ENCODE peak calls at places on chromosomes 11 and 22, in six cellular contexts. One of them, this sample, is unnamed.

GRCh38 chr11:118051611-118052461 is 25.0 kb upstream of the TMPRSS4 start:
- DNase-seq in mesendoderm: no peak
- DNase-seq in globus pallidus: no peak
- DNase-seq in NCI-H2081: no peak
- DNase-seq in iPS-NIHi11: no peak
- DNase-seq in LNCaP clone FGC: no peak
- DNase-seq in this sample: no peak

GRCh38 chr11:60785806-60786361 is 751 bp downstream of the MS4A10 start:
- DNase-seq in mesendoderm: no peak
- DNase-seq in globus pallidus: no peak
- DNase-seq in NCI-H2081: no peak
- DNase-seq in iPS-NIHi11: no peak
- DNase-seq in LNCaP clone FGC: no peak
- DNase-seq in this sample: no peak

GRCh38 chr22:39739338-39740027 is 154.1 kb downstream of the ENTHD1 start:
- DNase-seq in mesendoderm: no peak
- DNase-seq in globus pallidus: no peak
- DNase-seq in NCI-H2081: no peak
- DNase-seq in iPS-NIHi11: no peak
- DNase-seq in LNCaP clone FGC: no peak
- DNase-seq in this sample: no peak

GRCh38 chr11:26331911-26332571 is at the start of gene ANO3:
- DNase-seq in mesendoderm: peak; percentile 97
- DNase-seq in globus pallidus: peak; percentile 33
- DNase-seq in NCI-H2081: peak; percentile 76
- DNase-seq in iPS-NIHi11: peak; percentile 94
- DNase-seq in LNCaP clone FGC: peak; percentile 70
- DNase-seq in this sample: peak; percentile 15

GRCh38 chr22:19823191-19823590 is 31.5 kb downstream of the GNB1L start:
- DNase-seq in mesendoderm: no peak
- DNase-seq in globus pallidus: no peak
- DNase-seq in NCI-H2081: no peak
- DNase-seq in iPS-NIHi11: peak; percentile 17
- DNase-seq in LNCaP clone FGC: no peak
- DNase-seq in this sample: no peak

GRCh38 chr22:35842954-35843353 is 125.3 kb downstream of the APOL5 start:
- DNase-seq in mesendoderm: peak; percentile 71
- DNase-seq in globus pallidus: no peak
- DNase-seq in NCI-H2081: no peak
- DNase-seq in iPS-NIHi11: peak; percentile 46
- DNase-seq in LNCaP clone FGC: no peak
- DNase-seq in this sample: peak; percentile 42

GRCh38 chr11:117022526-117022925 is 75.7 kb downstream of the SIK3 start:
- DNase-seq in mesendoderm: no peak
- DNase-seq in globus pallidus: peak; percentile 76
- DNase-seq in NCI-H2081: no peak
- DNase-seq in iPS-NIHi11: no peak
- DNase-seq in LNCaP clone FGC: no peak
- DNase-seq in this sample: no peak

GRCh38 chr22:49638788-49639187 is 188.9 kb downstream of the BRD1 start:
- DNase-seq in mesendoderm: no peak
- DNase-seq in globus pallidus: peak; percentile 58
- DNase-seq in NCI-H2081: no peak
- DNase-seq in iPS-NIHi11: no peak
- DNase-seq in LNCaP clone FGC: no peak
- DNase-seq in this sample: peak; percentile 4

GRCh38 chr11:75376175-75376574 is 23.1 kb upstream of the RPS3 start:
- DNase-seq in mesendoderm: peak; percentile 69
- DNase-seq in globus pallidus: no peak
- DNase-seq in NCI-H2081: no peak
- DNase-seq in iPS-NIHi11: no peak
- DNase-seq in LNCaP clone FGC: no peak
- DNase-seq in this sample: no peak

GRCh38 chr11:27387362-27387761 is 24.3 kb upstream of the CCDC34 start:
- DNase-seq in mesendoderm: no peak
- DNase-seq in globus pallidus: no peak
- DNase-seq in NCI-H2081: no peak
- DNase-seq in iPS-NIHi11: peak; percentile 15
- DNase-seq in LNCaP clone FGC: no peak
- DNase-seq in this sample: no peak

GRCh38 chr22:17201285-17201945 is 17.8 kb downstream of the ADA2 start:
- DNase-seq in mesendoderm: peak; percentile 80
- DNase-seq in globus pallidus: peak; percentile 46
- DNase-seq in NCI-H2081: no peak
- DNase-seq in iPS-NIHi11: no peak
- DNase-seq in LNCaP clone FGC: no peak
- DNase-seq in this sample: no peak

GRCh38 chr11:43969543-43969942 is 27.1 kb downstream of the C11orf96 start:
- DNase-seq in mesendoderm: no peak
- DNase-seq in globus pallidus: peak; percentile 75
- DNase-seq in NCI-H2081: peak; percentile 17
- DNase-seq in iPS-NIHi11: no peak
- DNase-seq in LNCaP clone FGC: no peak
- DNase-seq in this sample: peak; percentile 75

GRCh38 chr22:18126606-18127005 is 16.0 kb downstream of the TUBA8 start:
- DNase-seq in mesendoderm: no peak
- DNase-seq in globus pallidus: no peak
- DNase-seq in NCI-H2081: no peak
- DNase-seq in iPS-NIHi11: no peak
- DNase-seq in LNCaP clone FGC: no peak
- DNase-seq in this sample: no peak

GRCh38 chr11:94656968-94657367 is 89.8 kb downstream of the PIWIL4 start:
- DNase-seq in mesendoderm: peak; percentile 97
- DNase-seq in globus pallidus: no peak
- DNase-seq in NCI-H2081: no peak
- DNase-seq in iPS-NIHi11: no peak
- DNase-seq in LNCaP clone FGC: no peak
- DNase-seq in this sample: no peak

GRCh38 chr11:45147871-45148270 is 1.4 kb downstream of the PRDM11 start:
- DNase-seq in mesendoderm: no peak
- DNase-seq in globus pallidus: no peak
- DNase-seq in NCI-H2081: no peak
- DNase-seq in iPS-NIHi11: no peak
- DNase-seq in LNCaP clone FGC: no peak
- DNase-seq in this sample: no peak

GRCh38 chr11:125069796-125070195 is 6.7 kb downstream of the SLC37A2 start:
- DNase-seq in mesendoderm: no peak
- DNase-seq in globus pallidus: no peak
- DNase-seq in NCI-H2081: no peak
- DNase-seq in iPS-NIHi11: no peak
- DNase-seq in LNCaP clone FGC: no peak
- DNase-seq in this sample: no peak

GRCh38 chr22:43200555-43200954 is 13.6 kb upstream of the TTLL12 start:
- DNase-seq in mesendoderm: no peak
- DNase-seq in globus pallidus: no peak
- DNase-seq in NCI-H2081: no peak
- DNase-seq in iPS-NIHi11: no peak
- DNase-seq in LNCaP clone FGC: no peak
- DNase-seq in this sample: no peak

GRCh38 chr11:110337570-110338193 is 41.3 kb upstream of the RDX start:
- DNase-seq in mesendoderm: peak; percentile 97
- DNase-seq in globus pallidus: no peak
- DNase-seq in NCI-H2081: no peak
- DNase-seq in iPS-NIHi11: no peak
- DNase-seq in LNCaP clone FGC: no peak
- DNase-seq in this sample: peak; percentile 94

GRCh38 chr22:45804986-45805325 is 133.3 kb downstream of the ATXN10 start:
- DNase-seq in mesendoderm: no peak
- DNase-seq in globus pallidus: no peak
- DNase-seq in NCI-H2081: no peak
- DNase-seq in iPS-NIHi11: no peak
- DNase-seq in LNCaP clone FGC: no peak
- DNase-seq in this sample: peak; percentile 94

GRCh38 chr11:12113294-12113693 is 2.9 kb downstream of the MICAL2 start:
- DNase-seq in mesendoderm: no peak
- DNase-seq in globus pallidus: no peak
- DNase-seq in NCI-H2081: no peak
- DNase-seq in iPS-NIHi11: no peak
- DNase-seq in LNCaP clone FGC: no peak
- DNase-seq in this sample: no peak

GRCh38 chr11:66891849-66892660 is 35.2 kb downstream of the LRFN4 start:
- DNase-seq in mesendoderm: peak; percentile 96
- DNase-seq in globus pallidus: no peak
- DNase-seq in NCI-H2081: no peak
- DNase-seq in iPS-NIHi11: peak; percentile 51
- DNase-seq in LNCaP clone FGC: peak; percentile 59
- DNase-seq in this sample: no peak

GRCh38 chr22:24831678-24832077 is 25.7 kb downstream of the SGSM1 start:
- DNase-seq in mesendoderm: no peak
- DNase-seq in globus pallidus: no peak
- DNase-seq in NCI-H2081: no peak
- DNase-seq in iPS-NIHi11: no peak
- DNase-seq in LNCaP clone FGC: no peak
- DNase-seq in this sample: no peak

GRCh38 chr11:105156231-105156630 is 16.7 kb upstream of the CARD18 start:
- DNase-seq in mesendoderm: peak; percentile 9
- DNase-seq in globus pallidus: no peak
- DNase-seq in NCI-H2081: no peak
- DNase-seq in iPS-NIHi11: no peak
- DNase-seq in LNCaP clone FGC: peak; percentile 28
- DNase-seq in this sample: no peak

GRCh38 chr11:109629734-109630133 is 207.7 kb downstream of the C11orf87 start:
- DNase-seq in mesendoderm: peak; percentile 2
- DNase-seq in globus pallidus: no peak
- DNase-seq in NCI-H2081: no peak
- DNase-seq in iPS-NIHi11: no peak
- DNase-seq in LNCaP clone FGC: no peak
- DNase-seq in this sample: no peak